ENCODE peak calls at places on chromosomes 12 and 14, in six cellular contexts. I is neural progenitor cell, N is PC-3, X is hepatocyte, Q is GM23338, P is HCT116. A is an unnamed sample.

GRCh38 chr12:54018608-54018984 is 9.6 kb upstream of the HOXC6 start:
- DNase-seq in I (no peak), N (no peak), X (no peak), Q (peak; percentile 70), P (no peak), A (no peak)

GRCh38 chr14:76467843-76468242 is 91.9 kb downstream of the ESRRB start:
- DNase-seq in I (no peak), N (no peak), X (peak; percentile 36), Q (no peak), P (no peak), A (no peak)

GRCh38 chr12:132472386-132472785 is 17.6 kb upstream of the FBRSL1 start:
- DNase-seq in I (no peak), N (no peak), X (no peak), Q (no peak), P (no peak), A (no peak)

GRCh38 chr12:71848212-71848611 is 8.7 kb downstream of the TBC1D15 start:
- DNase-seq in I (no peak), N (peak; percentile 35), X (no peak), Q (no peak), P (no peak), A (no peak)

GRCh38 chr12:133058203-133059125 is 21.2 kb downstream of the ZNF84 start:
- DNase-seq in I (no peak), N (peak; percentile 2), X (no peak), Q (peak; percentile 8), P (no peak), A (no peak)

GRCh38 chr14:52146504-52146903 is 77.6 kb upstream of the NID2 start:
- DNase-seq in I (no peak), N (peak; percentile 24), X (no peak), Q (no peak), P (no peak), A (no peak)

GRCh38 chr12:8077207-8077606 is 4.9 kb upstream of the NECAP1 start:
- DNase-seq in I (no peak), N (peak; percentile 65), X (no peak), Q (no peak), P (no peak), A (no peak)

GRCh38 chr14:24095196-24096068 is 1.3 kb downstream of the PCK2 start:
- DNase-seq in I (peak; percentile 61), N (no peak), X (peak; percentile 83), Q (peak; percentile 80), P (no peak), A (no peak)

GRCh38 chr12:102407776-102408486 is 72.4 kb downstream of the IGF1 start:
- DNase-seq in I (no peak), N (no peak), X (no peak), Q (no peak), P (no peak), A (no peak)

GRCh38 chr12:13007496-13008233 is 7.6 kb upstream of the HEBP1 start:
- DNase-seq in I (no peak), N (no peak), X (no peak), Q (no peak), P (no peak), A (no peak)

GRCh38 chr14:40909906-40910305 is 696.8 kb upstream of the LRFN5 start:
- DNase-seq in I (peak; percentile 65), N (no peak), X (no peak), Q (peak; percentile 26), P (no peak), A (no peak)

GRCh38 chr12:46332260-46332659 is 40.3 kb downstream of the SLC38A2 start:
- DNase-seq in I (no peak), N (peak; percentile 81), X (no peak), Q (no peak), P (no peak), A (no peak)

GRCh38 chr12:32917094-32917611 is 20.6 kb upstream of the PKP2 start:
- DNase-seq in I (no peak), N (peak; percentile 72), X (no peak), Q (no peak), P (no peak), A (no peak)

GRCh38 chr12:67468549-67469245 is 179.8 kb upstream of the DYRK2 start:
- DNase-seq in I (no peak), N (no peak), X (no peak), Q (no peak), P (no peak), A (no peak)

GRCh38 chr14:94098359-94098758 is 12.2 kb upstream of the IFI27 start:
- DNase-seq in I (no peak), N (no peak), X (no peak), Q (no peak), P (no peak), A (no peak)

GRCh38 chr12:54329756-54330155 is 4.8 kb downstream of the COPZ1 start:
- DNase-seq in I (no peak), N (no peak), X (no peak), Q (peak; percentile 59), P (no peak), A (no peak)

GRCh38 chr12:94277426-94278000 is 129.1 kb downstream of the PLXNC1 start:
- DNase-seq in I (no peak), N (no peak), X (no peak), Q (no peak), P (no peak), A (no peak)

GRCh38 chr14:42535397-42535796 is 928.7 kb downstream of the LRFN5 start:
- DNase-seq in I (no peak), N (no peak), X (no peak), Q (peak; percentile 56), P (no peak), A (peak; percentile 42)

GRCh38 chr14:42533476-42533875 is 926.8 kb downstream of the LRFN5 start:
- DNase-seq in I (no peak), N (no peak), X (no peak), Q (no peak), P (no peak), A (no peak)

GRCh38 chr14:42527141-42527540 is 920.5 kb downstream of the LRFN5 start:
- DNase-seq in I (no peak), N (no peak), X (no peak), Q (no peak), P (no peak), A (no peak)

DNA sequence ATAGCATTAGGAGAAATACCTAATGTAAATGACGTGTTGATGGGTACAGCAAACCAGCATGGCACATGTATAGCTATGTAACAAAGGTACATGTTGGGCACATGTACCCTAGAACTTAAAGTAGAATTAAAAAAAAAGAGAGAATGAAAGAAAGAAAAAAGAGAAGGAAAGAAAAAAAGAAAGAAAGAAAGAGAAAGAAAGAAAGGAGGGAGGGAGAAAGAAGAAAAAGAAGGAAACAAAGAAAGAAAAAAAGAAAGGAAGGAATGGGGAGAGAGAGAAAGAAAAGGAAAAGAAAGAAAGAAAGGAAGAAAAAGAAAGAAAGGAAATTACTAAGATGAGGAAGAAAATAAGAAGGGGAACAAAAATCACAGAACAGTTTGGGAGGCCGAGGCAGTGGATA is 925.5 kb downstream of the LRFN5 start:
- DNase-seq in I (no peak), N (no peak), X (no peak), Q (no peak), P (no peak), A (no peak)
- TF ChIP-seq CTCF in I (no peak), N (no peak), X (no peak), Q (no peak), P (no peak), A (no peak)

DNA sequence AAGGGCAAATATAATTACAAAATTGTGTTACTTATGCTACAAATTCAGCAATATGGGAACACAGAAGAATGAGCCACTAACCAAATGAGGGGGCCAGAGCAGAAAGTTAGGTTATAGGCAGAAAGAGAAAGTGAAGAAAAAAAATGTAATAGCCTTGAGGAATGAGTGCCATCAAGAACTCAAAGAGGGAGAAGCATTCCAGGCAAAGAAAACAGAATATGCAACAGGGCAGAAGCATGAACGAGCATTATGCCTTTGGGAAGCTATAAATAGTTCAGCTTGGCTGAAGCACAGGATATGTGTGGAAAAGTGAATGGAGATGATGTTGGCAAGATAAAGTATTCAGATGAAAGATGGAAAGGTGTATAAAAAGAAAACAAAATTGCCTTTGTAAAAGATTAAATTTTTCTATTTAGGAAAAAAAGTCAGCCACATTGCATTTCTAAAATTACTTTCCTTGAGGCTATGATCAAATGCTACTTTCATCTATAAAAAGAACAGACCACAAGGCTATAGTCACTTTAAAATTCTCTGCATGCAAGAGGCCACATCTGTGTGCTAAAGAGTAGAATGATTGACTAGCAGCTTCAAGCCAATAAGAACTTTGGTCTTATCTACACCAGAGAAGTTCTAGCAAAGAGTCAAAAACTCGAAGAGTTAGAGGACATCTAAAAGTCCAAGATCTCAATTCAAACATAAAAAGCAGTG is 193.6 kb upstream of the GARIN6 start:
- DNase-seq in I (no peak), N (no peak), X (no peak), Q (no peak), P (no peak), A (peak; percentile 42)
- TF ChIP-seq EZH2phosphoT487 in I (no peak), N (no peak), X (no peak), Q (no peak), P (no peak), A (no peak)

GRCh38 chr12:42958271-42958674 is 368.7 kb upstream of the PRICKLE1 start:
- DNase-seq in I (no peak), N (peak; percentile 82), X (no peak), Q (no peak), P (no peak), A (no peak)

GRCh38 chr12:42961395-42961794 is 371.8 kb upstream of the PRICKLE1 start:
- DNase-seq in I (no peak), N (peak; percentile 97), X (peak; percentile 9), Q (peak; percentile 56), P (peak; percentile 85), A (no peak)

GRCh38 chr12:42960087-42960527 is 370.6 kb upstream of the PRICKLE1 start:
- DNase-seq in I (no peak), N (peak; percentile 96), X (no peak), Q (no peak), P (peak; percentile 45), A (no peak)

GRCh38 chr12:42963993-42964392 is 374.4 kb upstream of the PRICKLE1 start:
- DNase-seq in I (no peak), N (peak; percentile 23), X (no peak), Q (no peak), P (no peak), A (no peak)

GRCh38 chr12:42962384-42962783 is 372.8 kb upstream of the PRICKLE1 start:
- DNase-seq in I (no peak), N (no peak), X (no peak), Q (no peak), P (no peak), A (no peak)
- H3K4me3 ChIP-seq in I (no peak overlapping the region), N (no peak overlapping the region), X (no peak overlapping the region), Q (no peak overlapping the region), P (no peak overlapping the region), A (no peak overlapping the region)

GRCh38 chr12:14111230-14111865 is 129.9 kb upstream of the GRIN2B start:
- DNase-seq in I (peak; percentile 51), N (peak; percentile 30), X (peak; percentile 37), Q (peak; percentile 83), P (peak; percentile 31), A (peak; percentile 58)
- TF ChIP-seq CTCF in I (peak; percentile 55), N (peak; percentile 50), X (peak; percentile 34), Q (peak; percentile 77), P (no peak), A (peak; percentile 57)

DNA sequence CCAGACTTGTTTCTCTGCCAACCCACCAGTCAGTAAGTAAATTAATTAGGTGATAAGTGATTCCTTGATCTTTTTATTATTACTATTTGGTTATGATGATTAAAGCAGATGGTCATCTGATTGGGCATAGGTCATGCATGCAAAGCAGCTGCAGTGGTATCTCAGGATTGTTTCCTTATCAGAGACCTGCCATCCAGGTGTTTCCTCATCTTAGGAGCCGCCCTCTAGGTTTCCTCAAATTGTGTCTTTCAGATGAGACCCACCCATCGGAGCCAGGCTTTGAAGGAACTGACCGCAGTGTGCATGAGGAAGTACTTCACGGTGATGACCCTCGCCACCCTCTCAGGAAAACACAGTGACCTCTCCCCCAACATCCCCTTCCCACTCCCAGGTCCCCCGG is 63.3 kb downstream of the ZFP36L1 start:
- DNase-seq in I (no peak), N (no peak), X (no peak), Q (no peak), P (no peak), A (no peak)
- TF ChIP-seq EZH2phosphoT487 in I (no peak), N (no peak), X (no peak), Q (no peak), P (no peak), A (no peak)

GRCh38 chr14:37196604-37197420 is 925 bp upstream of the MIPOL1 start:
- DNase-seq in I (no peak), N (peak; percentile 26), X (no peak), Q (no peak), P (no peak), A (no peak)
- H3K4me3 ChIP-seq in I (peak overlapping the region; percentile 67), N (peak overlapping the region; percentile 83), X (peak overlapping the region; percentile 49), Q (peak overlapping the region; percentile 95), P (peak overlapping the region; percentile 72), A (no peak overlapping the region)

A was measured in MM.1S.